ENCODE peak calls at places on chromosomes 11 and 22, in six cellular contexts. F is CD4-positive, alpha-beta T cell; P is PC-9; C is tibial nerve; E is HFFc6; V is pancreas. O is an unnamed sample.

GRCh38 chr11:26976389-26976788 is 17.5 kb upstream of the FIBIN start:
- DNase-seq in F (no peak), P (no peak), C (no peak), E (peak; percentile 57), V (no peak), O (peak; percentile 87)

GRCh38 chr11:10809373-10810199 is 860 bp upstream of the EIF4G2 start:
- DNase-seq in F (peak; percentile 22), P (no peak), C (peak; percentile 34), E (peak; percentile 63), V (no peak), O (peak; percentile 75)

GRCh38 chr11:117497206-117497951 is 169.7 kb downstream of the CEP164 start:
- DNase-seq in F (no peak), P (no peak), C (no peak), E (no peak), V (no peak), O (no peak)

GRCh38 chr22:47121791-47122190 is 359.3 kb downstream of the TBC1D22A start:
- DNase-seq in F (no peak), P (no peak), C (no peak), E (no peak), V (no peak), O (no peak)

GRCh38 chr11:134604886-134605285 is 192.8 kb upstream of the B3GAT1 start:
- DNase-seq in F (no peak), P (no peak), C (no peak), E (no peak), V (no peak), O (no peak)

GRCh38 chr11:59783632-59784090 is 26.9 kb downstream of the MRPL16 start:
- DNase-seq in F (no peak), P (no peak), C (no peak), E (no peak), V (no peak), O (no peak)

GRCh38 chr11:66467756-66468155 is 1.1 kb downstream of the PELI3 start:
- DNase-seq in F (no peak), P (peak; percentile 34), C (peak; percentile 28), E (no peak), V (peak; percentile 33), O (no peak)

GRCh38 chr11:47412152-47412746 is 3.9 kb downstream of the SLC39A13 start:
- DNase-seq in F (peak; percentile 31), P (peak; percentile 55), C (no peak), E (peak; percentile 39), V (no peak), O (peak; percentile 41)

GRCh38 chr11:83019888-83020579 is 51.7 kb downstream of the RAB30 start:
- DNase-seq in F (no peak), P (no peak), C (no peak), E (no peak), V (no peak), O (no peak)

GRCh38 chr11:57379732-57380131 is 1.2 kb downstream of the PRG3 start:
- DNase-seq in F (no peak), P (peak; percentile 38), C (no peak), E (no peak), V (no peak), O (peak; percentile 39)

GRCh38 chr11:97683733-97684132 is 1293.9 kb downstream of the JRKL start:
- DNase-seq in F (no peak), P (peak; percentile 24), C (no peak), E (no peak), V (no peak), O (peak; percentile 27)

GRCh38 chr22:25880524-25880923 is 138.5 kb downstream of the MYO18B start:
- DNase-seq in F (no peak), P (no peak), C (no peak), E (no peak), V (no peak), O (no peak)

GRCh38 chr22:33542153-33542552 is 378.1 kb downstream of the LARGE1 start:
- DNase-seq in F (no peak), P (no peak), C (no peak), E (no peak), V (no peak), O (no peak)

GRCh38 chr11:120108154-120108784 is 29.6 kb downstream of the TRIM29 start:
- DNase-seq in F (peak; percentile 26), P (peak; percentile 70), C (peak; percentile 76), E (peak; percentile 17), V (peak; percentile 37), O (peak; percentile 65)

GRCh38 chr22:45308624-45309421 is 911 bp upstream of the FAM118A start:
- DNase-seq in F (no peak), P (no peak), C (no peak), E (no peak), V (no peak), O (no peak)

GRCh38 chr11:6022954-6023353 is 7.6 kb downstream of the OR56A1 start:
- DNase-seq in F (no peak), P (no peak), C (peak; percentile 29), E (peak; percentile 36), V (no peak), O (peak; percentile 58)

GRCh38 chr11:128928400-128928799 is 14.3 kb downstream of the TP53AIP1 start:
- DNase-seq in F (no peak), P (no peak), C (no peak), E (no peak), V (no peak), O (no peak)

GRCh38 chr22:19940536-19941364 is 822 bp upstream of the COMT start:
- DNase-seq in F (no peak), P (no peak), C (no peak), E (no peak), V (no peak), O (no peak)

GRCh38 chr11:68127791-68128681 is 6.8 kb upstream of the CHKA start:
- DNase-seq in F (no peak), P (peak; percentile 95), C (no peak), E (no peak), V (peak; percentile 91), O (peak; percentile 86)

GRCh38 chr11:7486731-7487130 is 1.4 kb downstream of the OLFML1 start:
- DNase-seq in F (no peak), P (no peak), C (no peak), E (no peak), V (no peak), O (no peak)

GRCh38 chr11:35003658-35004057 is 87.2 kb downstream of the PDHX start:
- DNase-seq in F (no peak), P (no peak), C (no peak), E (no peak), V (no peak), O (no peak)

GRCh38 chr22:43928418-43929307 is 5.1 kb downstream of the PNPLA3 start:
- DNase-seq in F (no peak), P (no peak), C (no peak), E (no peak), V (no peak), O (no peak)

GRCh38 chr11:57121996-57122395 is 59.8 kb upstream of the LRRC55 start:
- DNase-seq in F (no peak), P (no peak), C (no peak), E (no peak), V (no peak), O (no peak)

GRCh38 chr11:126167476-126167875 is 44.0 kb downstream of the RPUSD4 start:
- DNase-seq in F (no peak), P (no peak), C (no peak), E (no peak), V (no peak), O (peak; percentile 11)
- TF ChIP-seq CTCF in F (no peak), P (no peak), C (no peak), E (no peak), V (no peak), O (no peak)

GRCh38 chr11:63682045-63682915 is 980 bp downstream of the RTN3 start:
- DNase-seq in F (no peak), P (no peak), C (peak; percentile 33), E (no peak), V (no peak), O (no peak)
- TF ChIP-seq CTCF in F (peak; percentile 43), P (peak; percentile 58), C (no peak), E (peak; percentile 41), V (peak; percentile 16), O (no peak)

GRCh38 chr11:64448599-64449380 is 89.8 kb downstream of the RPS6KA4 start:
- DNase-seq in F (peak; percentile 55), P (peak; percentile 89), C (peak; percentile 74), E (peak; percentile 39), V (peak; percentile 84), O (peak; percentile 65)

GRCh38 chr11:64445651-64446050 is 86.7 kb downstream of the RPS6KA4 start:
- DNase-seq in F (no peak), P (no peak), C (no peak), E (no peak), V (no peak), O (no peak)

GRCh38 chr11:64450168-64450560 is 91.2 kb downstream of the RPS6KA4 start:
- DNase-seq in F (no peak), P (no peak), C (no peak), E (no peak), V (no peak), O (no peak)

GRCh38 chr11:64449381-64450167 is 90.6 kb downstream of the RPS6KA4 start:
- DNase-seq in F (peak; percentile 57), P (peak; percentile 80), C (peak; percentile 28), E (peak; percentile 33), V (peak; percentile 62), O (peak; percentile 66)

DNA sequence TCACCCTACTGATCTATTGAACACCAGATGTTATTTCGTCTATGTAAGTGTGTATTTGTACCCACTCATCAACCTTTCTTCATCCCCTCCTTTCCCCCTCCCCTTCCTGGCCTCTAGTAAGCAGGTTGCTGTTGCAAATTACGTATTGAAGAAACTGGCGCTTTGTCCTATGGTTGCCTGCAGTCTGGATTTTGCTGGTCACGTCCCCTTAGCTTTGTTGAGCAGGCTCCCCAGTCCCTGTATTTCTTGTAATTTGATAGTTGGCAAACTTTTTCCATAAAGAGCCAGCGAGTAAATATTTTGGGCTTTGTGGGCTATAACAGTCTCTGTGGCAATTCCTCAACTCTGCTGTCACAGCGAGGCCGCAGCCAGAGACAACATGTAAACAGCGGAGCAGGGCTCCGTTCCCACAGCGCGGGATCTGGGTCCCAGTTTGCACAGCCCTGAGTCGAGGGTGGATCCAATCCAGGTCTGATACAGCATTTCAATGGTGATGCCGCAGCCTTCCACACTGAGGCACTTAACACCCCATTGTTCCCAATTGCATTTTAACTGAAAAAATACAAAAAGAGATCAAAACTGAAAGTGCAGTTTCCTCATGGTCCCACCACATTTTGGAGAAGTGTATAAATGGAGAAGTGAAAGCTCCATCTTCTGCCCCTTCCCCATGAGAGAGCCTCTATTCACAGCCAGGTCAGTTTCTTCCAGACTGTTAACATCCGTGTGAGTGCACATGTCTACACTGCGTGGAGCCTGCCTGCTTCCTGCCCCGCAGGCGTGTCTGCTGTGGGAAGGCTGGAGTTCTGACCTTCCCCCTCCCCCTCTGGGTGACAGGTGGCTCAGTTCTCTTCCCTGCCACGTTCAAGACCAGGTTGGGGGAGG is 89.0 kb downstream of the RPS6KA4 start:
- DNase-seq in F (no peak), P (no peak), C (peak; percentile 9), E (peak; percentile 29), V (peak; percentile 80), O (peak; percentile 9)
- TF ChIP-seq CTCF in F (no peak), P (no peak), C (no peak), E (no peak), V (no peak), O (no peak)

GRCh38 chr11:32881286-32881685 is 11.3 kb upstream of the QSER1 start:
- DNase-seq in F (no peak), P (no peak), C (no peak), E (no peak), V (no peak), O (no peak)

GRCh38 chr11:32885556-32885955 is 7.1 kb upstream of the QSER1 start:
- DNase-seq in F (no peak), P (no peak), C (no peak), E (no peak), V (no peak), O (no peak)

GRCh38 chr11:32886180-32886579 is 6.4 kb upstream of the QSER1 start:
- DNase-seq in F (no peak), P (no peak), C (no peak), E (no peak), V (no peak), O (no peak)

GRCh38 chr11:32884023-32884422 is 8.6 kb upstream of the QSER1 start:
- DNase-seq in F (no peak), P (no peak), C (no peak), E (no peak), V (no peak), O (no peak)

GRCh38 chr11:32884770-32885384 is 7.7 kb upstream of the QSER1 start:
- DNase-seq in F (no peak), P (no peak), C (no peak), E (peak; percentile 5), V (no peak), O (peak; percentile 60)
- TF ChIP-seq CTCF in F (peak; percentile 47), P (peak; percentile 71), C (no peak), E (peak; percentile 77), V (peak; percentile 20), O (peak; percentile 67)